ENCODE peak calls at places on chromosomes 16 and 17, in ten cellular contexts. B is glutamatergic neuron; R is AG20443; U is HT-29; V is fibroblast of mammary gland; G is T-helper 1 cell; Z is ELR; P is NCI-H69; M is progenitor cell of endocrine pancreas; S is activated T-cell treated with anti-CD3 and anti-CD28 coated beads, Interleukin-2, amount 50 U/mL, for 48 hours. D is an unnamed sample.

GRCh38 chr16:15482068-15482747 is 47.8 kb downstream of the BMERB1 start:
- DNase-seq in B (peak), R (peak), U (peak), V (peak), G (no peak), Z (peak), P (peak), M (no peak), S (peak), D (no peak)

GRCh38 chr16:4917117-4917516 is 19.8 kb downstream of the PPL start:
- DNase-seq in B (no peak), R (no peak), U (no peak), V (peak), G (no peak), Z (peak), P (no peak), M (no peak), S (no peak), D (no peak)

GRCh38 chr16:23974223-23974622 is 138.4 kb downstream of the PRKCB start:
- DNase-seq in B (no peak), R (no peak), U (no peak), V (no peak), G (no peak), Z (no peak), P (no peak), M (peak), S (no peak), D (no peak)

GRCh38 chr16:86697715-86698114 is 119.4 kb downstream of the FOXL1 start:
- DNase-seq in B (no peak), R (no peak), U (no peak), V (peak), G (no peak), Z (peak), P (no peak), M (no peak), S (no peak), D (no peak)

GRCh38 chr16:21952040-21952792 is 945 bp upstream of the UQCRC2 start:
- DNase-seq in B (peak), R (peak), U (peak), V (peak), G (peak), Z (peak), P (peak), M (peak), S (peak), D (peak)

GRCh38 chr17:63774141-63774981 is at the start of gene DDX42:
- DNase-seq in B (peak), R (peak), U (peak), V (peak), G (peak), Z (peak), P (peak), M (peak), S (no peak), D (no peak)

GRCh38 chr16:83651871-83652270 is 155.9 kb upstream of the HSBP1 start:
- DNase-seq in B (no peak), R (no peak), U (no peak), V (no peak), G (no peak), Z (peak), P (no peak), M (no peak), S (no peak), D (no peak)

GRCh38 chr17:50027639-50028206 is 28.2 kb upstream of the ITGA3 start:
- DNase-seq in B (no peak), R (peak), U (peak), V (peak), G (no peak), Z (peak), P (peak), M (no peak), S (no peak), D (no peak)

GRCh38 chr17:2054740-2055493 is at the start of gene HIC1:
- DNase-seq in B (peak), R (peak), U (peak), V (peak), G (peak), Z (peak), P (peak), M (peak), S (peak), D (peak)

GRCh38 chr16:68915561-68915960 is 72.2 kb downstream of the TANGO6 start:
- DNase-seq in B (no peak), R (no peak), U (no peak), V (no peak), G (no peak), Z (no peak), P (no peak), M (no peak), S (no peak), D (no peak)

GRCh38 chr17:63775420-63775819 is 1.4 kb downstream of the DDX42 start:
- DNase-seq in B (no peak), R (no peak), U (peak), V (no peak), G (no peak), Z (peak), P (peak), M (no peak), S (no peak), D (no peak)

GRCh38 chr17:6257339-6257738 is 177.6 kb downstream of the AIPL1 start:
- DNase-seq in B (no peak), R (no peak), U (no peak), V (no peak), G (no peak), Z (peak), P (no peak), M (no peak), S (no peak), D (no peak)